ENCODE peak calls at places on chromosomes 16 and 17, in seven cellular contexts. L is HCT116, X is GM12878, K is H1, A is K562, F is SK-N-SH, Q is HepG2. P is an unnamed sample.

GRCh38 chr16:24357511-24357910 is 101.4 kb downstream of the CACNG3 start:
- DNase-seq in A (no peak), X (no peak), K (no peak), F (no peak), L (no peak), Q (no peak), P (no peak)

GRCh38 chr17:61805399-61805798 is 57.9 kb downstream of the BRIP1 start:
- DNase-seq in A (no peak), Q (no peak), L (peak), X (no peak), K (no peak), F (no peak), P (no peak)

GRCh38 chr16:86828202-86828601 is 249.9 kb downstream of the FOXL1 start:
- DNase-seq in A (no peak), K (no peak), L (no peak), F (no peak), Q (no peak), X (no peak), P (no peak)

GRCh38 chr16:79607587-79607986 is 7.0 kb upstream of the MAF start:
- DNase-seq in X (no peak), K (no peak), L (no peak), F (no peak), A (no peak), Q (no peak), P (no peak)

GRCh38 chr16:46830417-46830901 is 521 bp downstream of the C16orf87 start:
- DNase-seq in X (no peak), Q (no peak), L (no peak), F (no peak), K (no peak), A (no peak), P (no peak)

GRCh38 chr17:571224-571623 is 143.4 kb downstream of the VPS53 start:
- DNase-seq in X (no peak), L (no peak), K (no peak), F (no peak), Q (no peak), A (no peak), P (no peak)

GRCh38 chr16:49961087-49961486 is 63.9 kb upstream of the CNEP1R1 start:
- DNase-seq in X (no peak), K (no peak), F (no peak), A (no peak), Q (no peak), L (no peak), P (peak)

GRCh38 chr16:66677179-66677578 is 19.4 kb downstream of the CMTM4 start:
- DNase-seq in F (no peak), K (no peak), Q (no peak), L (no peak), A (no peak), X (no peak), P (no peak)

GRCh38 chr17:80650751-80651173 is 106.1 kb downstream of the RPTOR start:
- DNase-seq in A (no peak), Q (no peak), X (no peak), L (no peak), K (no peak), F (no peak), P (no peak)

GRCh38 chr16:14511798-14512131 is 118.3 kb downstream of the PARN start:
- DNase-seq in Q (no peak), K (no peak), F (no peak), L (no peak), X (no peak), A (no peak), P (no peak)

GRCh38 chr16:30985401-30986128 is 558 bp downstream of the HSD3B7 start:
- DNase-seq in F (peak), X (no peak), A (peak), L (peak), K (no peak), Q (peak), P (peak)

GRCh38 chr17:74960739-74961342 is 11.7 kb downstream of the HID1 start:
- DNase-seq in L (peak), A (peak), Q (peak), K (peak), X (no peak), F (no peak), P (peak)

GRCh38 chr16:56116577-56116964 is 74.7 kb upstream of the GNAO1 start:
- DNase-seq in F (no peak), X (no peak), Q (no peak), K (no peak), A (no peak), L (no peak), P (no peak)

GRCh38 chr16:30775381-30776099 is 11.5 kb downstream of the ZNF629 start:
- DNase-seq in L (peak), F (peak), K (peak), A (peak), Q (peak), X (no peak), P (peak)

GRCh38 chr16:66569827-66570405 is 3.7 kb downstream of the CMTM1 start:
- DNase-seq in A (no peak), Q (no peak), K (no peak), X (no peak), L (no peak), F (no peak), P (no peak)

GRCh38 chr17:1931759-1932579 is 93.2 kb downstream of the RTN4RL1 start:
- DNase-seq in L (no peak), K (no peak), Q (peak), F (no peak), X (no peak), A (no peak), P (no peak)

GRCh38 chr17:21376835-21377690 is 906 bp downstream of the KCNJ12 start:
- DNase-seq in K (no peak), Q (no peak), L (no peak), A (peak), F (peak), X (no peak), P (no peak)

GRCh38 chr17:57600092-57600491 is 145.0 kb downstream of the CCDC182 start:
- DNase-seq in X (no peak), L (no peak), A (no peak), F (no peak), Q (no peak), K (no peak), P (no peak)

GRCh38 chr17:237406-237955 is 56.0 kb upstream of the DOC2B start:
- DNase-seq in F (no peak), Q (no peak), L (no peak), X (no peak), K (no peak), A (no peak), P (no peak)

GRCh38 chr16:54805648-54806047 is 125.0 kb upstream of the IRX5 start:
- DNase-seq in Q (peak), F (no peak), X (no peak), L (no peak), K (no peak), A (no peak), P (no peak)

GRCh38 chr16:54801445-54801844 is 129.2 kb upstream of the IRX5 start:
- DNase-seq in F (no peak), K (no peak), L (no peak), X (no peak), Q (no peak), A (no peak), P (no peak)

GRCh38 chr16:54808890-54809289 is 121.8 kb upstream of the IRX5 start:
- DNase-seq in A (no peak), F (no peak), X (no peak), L (no peak), Q (no peak), K (no peak), P (no peak)

GRCh38 chr16:54806961-54807360 is 123.7 kb upstream of the IRX5 start:
- DNase-seq in A (no peak), L (no peak), X (no peak), K (no peak), Q (no peak), F (no peak), P (no peak)

GRCh38 chr16:54806378-54806777 is 124.3 kb upstream of the IRX5 start:
- DNase-seq in F (no peak), Q (no peak), A (no peak), L (no peak), X (no peak), K (no peak), P (no peak)
- TF ChIP-seq JUND in F (no peak), Q (no peak), A (no peak), L (no peak), X (no peak), K (no peak), P (no peak)

GRCh38 chr16:29698042-29698441 is 19.1 kb downstream of the QPRT start:
- DNase-seq in Q (no peak), A (no peak), L (no peak), K (no peak), F (no peak), X (no peak), P (no peak)
- TF ChIP-seq JUND in Q (no peak), A (no peak), L (no peak), K (no peak), F (no peak), X (no peak), P (no peak)

DNA sequence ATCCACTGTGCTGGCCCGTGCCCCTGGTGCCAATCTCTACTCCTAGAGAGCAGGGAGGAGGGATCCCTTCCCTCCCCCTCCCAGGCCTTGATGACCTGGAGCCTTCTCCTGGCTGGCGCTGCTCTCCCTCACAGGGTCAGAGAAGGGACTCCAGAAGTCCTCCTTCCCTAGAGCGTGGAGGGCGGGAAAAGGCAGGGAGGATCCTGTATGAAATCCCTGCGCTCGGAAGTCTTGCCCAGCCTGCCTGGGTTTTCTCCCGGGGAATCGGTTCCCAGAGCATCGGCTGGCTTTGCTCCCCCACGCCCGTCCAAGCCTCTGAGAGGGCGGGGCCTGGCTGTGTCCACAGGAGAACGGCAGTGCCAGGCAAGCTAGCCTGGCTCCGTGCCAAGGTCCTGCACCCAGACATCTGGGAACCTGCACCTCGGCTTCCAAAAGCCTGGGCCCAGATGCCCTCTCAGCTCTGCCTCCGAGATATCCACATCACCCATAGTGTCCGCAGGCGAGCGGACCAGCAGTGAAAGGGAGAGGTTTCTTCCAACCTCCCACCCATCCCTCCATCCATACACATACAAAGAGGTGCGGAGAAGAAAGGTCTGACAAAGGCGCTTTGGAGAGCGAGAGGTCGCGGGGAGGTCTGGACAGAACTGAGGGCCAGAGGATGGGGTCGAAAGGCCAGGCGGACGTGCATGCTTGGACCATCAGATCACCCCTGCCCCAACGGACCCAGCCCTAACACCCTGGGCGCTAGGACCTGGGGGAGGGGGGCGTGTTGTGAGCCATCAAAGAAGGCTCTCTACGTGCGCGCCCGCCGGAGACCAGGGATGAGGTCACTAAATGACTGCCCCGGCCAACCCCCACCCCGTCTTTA is 1.1 kb downstream of the MPP2 start:
- DNase-seq in X (no peak), K (no peak), F (peak), A (peak), L (no peak), Q (peak), P (peak)
- TF ChIP-seq JUND in X (no peak), K (peak), F (no peak), A (no peak), L (no peak), Q (no peak), P (no peak)

GRCh38 chr16:16861546-16861945 is 482.6 kb downstream of the NPIPA7 start:
- DNase-seq in L (peak), F (peak), A (peak), X (peak), K (no peak), Q (peak), P (peak)
- TF ChIP-seq JUND in L (no peak), F (no peak), A (no peak), X (no peak), K (no peak), Q (no peak), P (no peak)

GRCh38 chr17:69608808-69609494 is 194.5 kb downstream of the MAP2K6 start:
- DNase-seq in X (no peak), Q (no peak), K (no peak), L (no peak), F (no peak), A (no peak), P (no peak)
- TF ChIP-seq JUND in X (no peak), Q (no peak), K (no peak), L (no peak), F (peak), A (no peak), P (no peak)

DNA sequence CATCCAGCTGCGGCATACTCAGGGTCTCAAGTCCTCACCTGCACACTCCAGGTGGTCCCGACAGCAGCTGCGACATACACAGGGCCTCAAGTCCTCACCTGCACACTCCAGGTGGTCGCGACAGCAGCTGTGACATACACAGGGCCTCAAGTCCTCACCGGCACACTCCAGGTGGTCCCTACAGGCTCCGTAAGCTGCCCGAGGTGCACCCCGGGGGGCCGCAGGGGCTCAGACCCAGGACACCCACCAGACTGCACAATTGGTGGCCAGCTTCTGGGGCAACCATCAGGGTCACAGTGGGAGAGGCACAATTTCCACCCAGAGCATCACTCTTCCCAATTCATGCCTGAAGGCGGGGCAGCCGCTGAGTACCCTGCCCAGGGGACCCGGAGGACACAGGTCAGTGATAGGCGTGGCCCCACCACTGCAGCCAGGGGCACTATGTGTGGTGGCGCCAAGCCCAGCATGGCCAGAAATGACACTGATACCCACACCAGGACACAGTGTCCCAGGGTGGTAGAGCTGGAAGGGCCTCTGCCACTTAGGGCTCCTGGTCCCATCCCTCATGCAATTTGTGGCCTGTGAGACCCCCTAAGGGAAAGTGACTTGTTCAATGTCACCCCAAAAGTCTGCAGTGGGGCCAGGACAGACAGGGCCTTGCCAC is 57.5 kb upstream of the ZNF469 start:
- DNase-seq in A (no peak), Q (no peak), F (no peak), K (no peak), L (no peak), X (no peak), P (no peak)
- TF ChIP-seq JUND in A (no peak), Q (no peak), F (no peak), K (no peak), L (no peak), X (no peak), P (no peak)

GRCh38 chr17:79306688-79307323 is 232.2 kb downstream of the ENGASE start:
- DNase-seq in Q (no peak), F (no peak), X (no peak), K (no peak), A (no peak), L (no peak), P (peak)
- TF ChIP-seq JUND in Q (no peak), F (no peak), X (no peak), K (no peak), A (no peak), L (no peak), P (no peak)

DNA sequence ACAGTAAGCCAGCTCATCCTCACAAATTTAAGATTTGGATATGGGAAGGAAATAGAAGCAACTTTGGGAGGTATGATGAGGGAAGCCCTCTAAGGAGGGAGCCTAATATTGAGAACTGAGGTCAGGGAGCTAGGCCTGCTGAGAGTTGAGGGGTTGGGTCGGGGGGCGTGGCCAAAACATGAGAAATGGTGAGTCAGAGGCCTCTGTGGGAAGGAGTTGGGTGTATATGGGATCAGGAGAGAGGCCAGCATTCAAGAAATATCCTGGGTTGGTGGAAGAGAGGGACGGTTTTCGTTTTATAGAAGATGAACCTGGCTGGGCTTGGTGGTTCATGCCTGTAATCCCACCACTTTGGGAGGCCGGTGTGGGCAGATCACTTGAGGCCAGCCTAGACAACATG is 48.4 kb downstream of the CLEC16A start:
- DNase-seq in F (no peak), X (no peak), Q (no peak), A (peak), K (no peak), L (peak), P (no peak)
- TF ChIP-seq JUND in F (no peak), X (no peak), Q (no peak), A (peak), K (no peak), L (peak), P (no peak)

GRCh38 chr17:60142872-60143499 is 6.8 kb upstream of the CA4 start:
- DNase-seq in X (peak), F (peak), A (peak), L (peak), Q (peak), K (no peak), P (peak)
- TF ChIP-seq JUND in X (no peak), F (no peak), A (peak), L (no peak), Q (no peak), K (no peak), P (no peak)

DNA sequence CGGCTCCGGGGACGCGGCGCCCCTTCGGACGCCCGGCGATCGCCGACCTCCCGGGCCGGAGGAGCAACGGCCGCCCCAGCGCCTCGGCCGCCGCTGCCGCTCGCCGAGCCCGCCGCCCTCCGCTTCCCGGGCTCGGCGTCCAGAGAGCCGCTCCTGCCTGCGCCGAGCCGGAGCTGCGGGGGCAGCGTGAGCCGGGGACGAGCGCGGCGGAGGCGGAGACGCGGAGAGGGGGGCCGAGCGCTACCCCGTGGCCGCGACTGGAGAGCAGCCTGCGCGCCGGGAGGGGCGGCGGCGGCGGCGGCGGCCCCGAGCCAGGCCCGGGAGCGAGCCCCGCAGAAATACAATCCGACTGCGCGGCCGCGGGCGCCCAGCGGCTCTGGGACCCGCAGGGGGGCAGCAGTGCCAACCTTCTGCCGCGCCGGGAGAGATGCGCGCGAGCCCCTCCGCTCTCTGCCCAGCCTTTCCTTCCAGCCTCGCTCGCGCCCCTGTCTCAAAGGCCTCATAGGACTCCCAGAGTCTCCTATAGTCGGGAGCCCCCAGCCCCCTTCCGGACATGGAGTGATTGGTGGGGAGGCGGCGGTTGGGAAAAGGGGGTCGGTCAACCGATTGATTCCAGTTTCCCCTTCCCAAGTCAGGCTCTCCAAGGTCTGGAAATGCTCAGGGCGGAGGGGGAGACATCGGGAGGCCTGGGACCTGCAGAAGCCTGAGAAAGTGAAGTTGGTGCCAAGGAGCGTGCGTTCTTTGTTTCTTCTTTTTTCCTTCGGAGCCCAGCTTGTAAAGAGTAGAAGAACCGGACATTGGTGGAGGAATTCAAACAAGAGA is 1.0 kb upstream of the SDK2 start:
- DNase-seq in Q (no peak), L (no peak), X (no peak), F (peak), A (no peak), K (no peak), P (peak)
- TF ChIP-seq JUND in Q (no peak), L (no peak), X (no peak), F (no peak), A (no peak), K (no peak), P (no peak)